ENCODE peak calls at places on chromosomes 3 and 15, in five cellular contexts. N is MM.1S, Y is prostate gland, W is GM23248, Z is BE2C. U is an unnamed sample. For H3K4me1, the result is how much of the 10 kb centered on the place peaks cover.

GRCh38 chr15:57356636-57357035 is 19.7 kb upstream of the CGNL1 start:
- DNase-seq in Z (no peak), N (no peak), Y (no peak), W (peak), U (no peak)

GRCh38 chr3:109382573-109382972 is 45.2 kb upstream of the DPPA4 start:
- DNase-seq in N (no peak), Y (no peak), Z (no peak), W (no peak), U (no peak)

GRCh38 chr15:63023351-63023945 is 19.1 kb upstream of the TPM1 start:
- DNase-seq in W (peak), Y (no peak), Z (no peak), N (no peak), U (no peak)

GRCh38 chr3:25035511-25035910 is 392.6 kb upstream of the RARB start:
- DNase-seq in W (no peak), Z (no peak), N (no peak), Y (no peak), U (no peak)

GRCh38 chr15:94749848-94750617 is 518.7 kb downstream of the MCTP2 start:
- DNase-seq in Z (no peak), N (no peak), W (no peak), Y (no peak), U (no peak)

GRCh38 chr3:46987485-46988401 is 8.3 kb downstream of the NBEAL2 start:
- DNase-seq in Z (no peak), W (no peak), Y (no peak), N (peak), U (peak)

GRCh38 chr3:107346559-107346958 is 30.7 kb upstream of the CCDC54 start:
- DNase-seq in Z (no peak), N (no peak), Y (no peak), W (no peak), U (no peak)

GRCh38 chr15:90686435-90687218 is 30.5 kb upstream of the BLM start:
- DNase-seq in N (no peak), Z (no peak), W (no peak), Y (no peak), U (no peak)

GRCh38 chr15:29268706-29269484 is 727 bp downstream of the NSMCE3 start:
- DNase-seq in W (peak), Y (peak), Z (peak), N (peak), U (peak)

GRCh38 chr3:4358273-4358672 is 55.1 kb downstream of the SETMAR start:
- DNase-seq in W (no peak), Y (no peak), Z (no peak), N (no peak), U (no peak)

GRCh38 chr3:197088370-197088769 is 58.8 kb upstream of the MELTF start:
- DNase-seq in Z (no peak), Y (no peak), W (no peak), N (no peak), U (no peak)

GRCh38 chr3:79018671-79019136 is 749.1 kb downstream of the ROBO1 start:
- DNase-seq in Y (peak), Z (peak), N (peak), W (peak), U (peak)

GRCh38 chr3:25944328-25944727 is 154.4 kb downstream of the OXSM start:
- DNase-seq in W (no peak), Y (no peak), Z (peak), N (no peak), U (no peak)

GRCh38 chr15:50886611-50887350 is 21.7 kb upstream of the AP4E1 start:
- DNase-seq in Y (no peak), N (no peak), Z (no peak), W (no peak), U (no peak)

GRCh38 chr3:76353683-76354082 is 568.3 kb upstream of the ZNF717 start:
- DNase-seq in N (no peak), Y (no peak), Z (no peak), W (no peak), U (no peak)

GRCh38 chr15:32774022-32774421 is 56.2 kb downstream of the GREM1 start:
- DNase-seq in N (no peak), Z (no peak), W (peak), Y (no peak), U (no peak)

GRCh38 chr3:67526246-67526645 is 128.2 kb downstream of the SUCLG2 start:
- DNase-seq in N (no peak), Y (no peak), W (peak), Z (no peak), U (no peak)

GRCh38 chr3:65597225-65597951 is 441.3 kb downstream of the MAGI1 start:
- DNase-seq in W (peak), N (no peak), Z (peak), Y (no peak), U (peak)

GRCh38 chr3:148077318-148077923 is 620.3 kb upstream of the AGTR1 start:
- DNase-seq in N (peak), Y (no peak), W (peak), Z (no peak), U (no peak)

GRCh38 chr15:32042269-32042996 is 12.1 kb downstream of the CHRNA7 start:
- DNase-seq in Z (no peak), N (no peak), W (peak), Y (no peak), U (no peak)

GRCh38 chr15:57296473-57297162 is 79.7 kb upstream of the CGNL1 start:
- DNase-seq in W (no peak), N (no peak), Y (no peak), Z (no peak), U (peak)

GRCh38 chr3:146559388-146559787 is 15.0 kb upstream of the PLSCR1 start:
- DNase-seq in W (no peak), Y (no peak), N (no peak), Z (no peak), U (no peak)

GRCh38 chr15:48922046-48922445 is 41.7 kb downstream of the SHC4 start:
- DNase-seq in Z (no peak), W (no peak), Y (no peak), N (no peak), U (no peak)

GRCh38 chr3:3744826-3745225 is 54.4 kb upstream of the LRRN1 start:
- DNase-seq in W (no peak), Z (no peak), N (no peak), Y (no peak), U (no peak)

GRCh38 chr3:114344492-114344891 is 50.7 kb downstream of the TIGIT start:
- DNase-seq in N (no peak), Z (no peak), Y (no peak), W (no peak), U (no peak)

GRCh38 chr3:39541917-39542329 is 74.4 kb downstream of the MOBP start:
- DNase-seq in W (peak), N (peak), Z (no peak), Y (no peak), U (no peak)

GRCh38 chr3:147616998-147617619 is 207.9 kb downstream of the ZIC1 start:
- DNase-seq in Y (no peak), W (peak), Z (no peak), N (peak), U (no peak)

GRCh38 chr3:160134964-160135363 is 90.3 kb upstream of the C3orf80 start:
- DNase-seq in N (no peak), Z (no peak), Y (no peak), W (peak), U (no peak)

GRCh38 chr3:193040836-193041672 is 123.4 kb upstream of the MB21D2 start:
- DNase-seq in Z (no peak), W (peak), Y (peak), N (peak), U (no peak)

GRCh38 chr3:12952322-12953200 is 111.2 kb upstream of the RPL32 start:
- DNase-seq in Z (no peak), Y (no peak), N (no peak), W (no peak), U (no peak)
- H3K4me1 ChIP-seq in Z (under half), Y (under half), N (under half), W (under half), U (under half)

GRCh38 chr3:151085227-151085888 is at the start of gene MED12L:
- DNase-seq in W (peak), Z (peak), Y (peak), N (peak), U (peak)
- H3K4me3 ChIP-seq in W (peak), Z (peak), Y (peak), N (peak), U (peak)

GRCh38 chr3:157152438-157152837 is 7.5 kb downstream of the CCNL1 start:
- DNase-seq in W (no peak), Z (no peak), N (no peak), Y (no peak), U (no peak)

GRCh38 chr3:157156844-157157635 is 2.9 kb downstream of the CCNL1 start:
- DNase-seq in W (peak), Y (no peak), Z (no peak), N (peak), U (no peak)

GRCh38 chr3:157155591-157155990 is 4.4 kb downstream of the CCNL1 start:
- DNase-seq in W (no peak), N (no peak), Y (no peak), Z (no peak), U (no peak)

GRCh38 chr3:157152930-157153329 is 7.0 kb downstream of the CCNL1 start:
- DNase-seq in W (no peak), Y (no peak), N (no peak), Z (no peak), U (no peak)

GRCh38 chr3:157154563-157155333 is 5.2 kb downstream of the CCNL1 start:
- DNase-seq in N (peak), Y (no peak), W (no peak), Z (no peak), U (no peak)
- H3K4me1 ChIP-seq in N (half or more), Y (under half), W (under half), Z (under half), U (under half)

DNA sequence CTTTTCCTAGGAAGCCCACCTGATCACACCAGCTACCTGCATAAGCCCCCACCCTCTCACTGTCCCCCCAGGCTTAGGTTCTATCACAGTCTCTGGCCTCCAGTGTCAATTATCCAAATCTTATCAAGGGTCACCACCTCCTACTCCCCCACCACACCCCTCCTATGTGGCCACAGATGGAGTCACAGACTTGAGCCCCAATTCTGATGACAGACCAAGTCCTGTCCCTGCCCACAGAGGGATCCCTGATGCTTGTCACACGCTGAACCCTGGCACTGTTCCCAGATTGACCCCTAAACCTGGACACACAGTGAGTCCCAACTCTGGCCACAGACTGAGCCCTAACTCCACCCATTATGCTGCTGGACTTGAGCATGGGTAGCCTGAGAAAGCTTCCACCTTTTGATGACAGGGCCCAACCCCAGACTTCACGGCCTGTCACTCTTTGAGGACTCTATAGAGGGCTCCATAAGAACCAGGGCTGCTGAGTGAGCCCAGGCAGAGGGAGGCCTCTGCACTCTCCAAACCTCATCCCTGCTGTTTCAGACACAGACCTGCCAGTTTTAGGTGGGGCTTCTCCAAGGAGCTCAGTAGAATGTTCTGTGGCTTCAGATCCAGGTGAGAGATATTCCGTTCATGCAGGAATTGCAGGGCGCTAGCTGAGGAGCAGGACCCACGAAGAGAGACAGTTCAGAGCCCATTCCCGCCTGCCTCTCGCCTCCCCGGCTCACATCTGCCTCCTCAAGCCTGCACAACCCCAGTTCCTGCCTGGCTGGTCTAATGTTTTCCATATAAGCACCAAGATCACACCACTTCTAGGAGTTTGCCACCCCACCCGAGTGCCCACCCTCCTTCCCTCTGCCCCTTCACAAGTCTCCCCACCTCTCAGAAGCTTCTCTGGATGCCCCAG is 1.9 kb downstream of the ULK3 start:
- DNase-seq in W (no peak), N (no peak), Y (no peak), Z (no peak), U (no peak)
- H3K4me3 ChIP-seq in W (no peak), N (no peak), Y (no peak), Z (no peak), U (no peak)

GRCh38 chr3:12935023-12935860 is 93.9 kb upstream of the RPL32 start:
- DNase-seq in Z (peak), W (no peak), Y (no peak), N (no peak), U (no peak)
- H3K4me1 ChIP-seq in Z (under half), W (under half), Y (under half), N (under half), U (under half)

GRCh38 chr3:168239287-168239686 is 143.6 kb upstream of the GOLIM4 start:
- DNase-seq in Y (no peak), W (no peak), N (no peak), Z (no peak), U (no peak)
- H3K4me3 ChIP-seq in Y (no peak), W (no peak), N (no peak), Z (no peak), U (no peak)

GRCh38 chr15:85543741-85544155 is 163.3 kb downstream of the AKAP13 start:
- DNase-seq in N (no peak), W (no peak), Y (peak), Z (peak), U (peak)
- H3K4me1 ChIP-seq in N (under half), W (under half), Y (under half), Z (under half), U (under half)